ENCODE peak calls at places on chromosomes 3 and 15, in six cellular contexts. B, H, Z, A, K and V are unnamed samples.

GRCh38 chr3:167166594-167167253 is 213.4 kb downstream of the ZBBX start:
- DNase-seq in B (no peak), H (no peak), Z (no peak), A (no peak), K (no peak), V (no peak)

GRCh38 chr3:113623827-113624226 is 72.6 kb downstream of the USF3 start:
- DNase-seq in B (no peak), H (no peak), Z (no peak), A (no peak), K (no peak), V (no peak)

GRCh38 chr3:115581347-115582135 is 41.8 kb upstream of the GAP43 start:
- DNase-seq in B (no peak), H (no peak), Z (no peak), A (no peak), K (peak; percentile 36), V (no peak)

GRCh38 chr15:74674161-74674560 is 21.7 kb downstream of the EDC3 start:
- DNase-seq in B (no peak), H (no peak), Z (no peak), A (no peak), K (no peak), V (no peak)

GRCh38 chr3:102207173-102207572 is 227.6 kb upstream of the ZPLD1 start:
- DNase-seq in B (no peak), H (no peak), Z (no peak), A (no peak), K (no peak), V (no peak)

GRCh38 chr15:29223640-29224039 is 46.0 kb downstream of the NSMCE3 start:
- DNase-seq in B (no peak), H (no peak), Z (no peak), A (no peak), K (no peak), V (no peak)

GRCh38 chr15:92076536-92076935 is 223.0 kb downstream of the SLCO3A1 start:
- DNase-seq in B (no peak), H (no peak), Z (no peak), A (no peak), K (no peak), V (no peak)

GRCh38 chr15:39719109-39719508 is 63.5 kb downstream of the FSIP1 start:
- DNase-seq in B (no peak), H (no peak), Z (no peak), A (no peak), K (no peak), V (no peak)

GRCh38 chr3:48599077-48599501 is 4.0 kb upstream of the COL7A1 start:
- DNase-seq in B (no peak), H (no peak), Z (no peak), A (no peak), K (no peak), V (no peak)

GRCh38 chr3:50627407-50628051 is 10.6 kb downstream of the MAPKAPK3 start:
- DNase-seq in B (no peak), H (no peak), Z (peak; percentile 41), A (no peak), K (peak; percentile 93), V (no peak)

GRCh38 chr15:48395532-48396011 is 64.3 kb downstream of the DUT start:
- DNase-seq in B (no peak), H (no peak), Z (no peak), A (no peak), K (peak; percentile 83), V (no peak)

GRCh38 chr3:39990532-39990931 is 181.1 kb downstream of the MYRIP start:
- DNase-seq in B (no peak), H (no peak), Z (peak; percentile 22), A (no peak), K (peak; percentile 71), V (no peak)

GRCh38 chr3:105842449-105842848 is 26.4 kb downstream of the CBLB start:
- DNase-seq in B (no peak), H (no peak), Z (no peak), A (no peak), K (no peak), V (no peak)

GRCh38 chr3:114408763-114409162 is 114.9 kb downstream of the TIGIT start:
- DNase-seq in B (no peak), H (no peak), Z (no peak), A (no peak), K (no peak), V (no peak)

GRCh38 chr15:56254270-56254669 is 10.6 kb upstream of the RFX7 start:
- DNase-seq in B (no peak), H (no peak), Z (no peak), A (no peak), K (no peak), V (no peak)

GRCh38 chr15:67857220-67857619 is 17.4 kb upstream of the RNU6-1 start:
- DNase-seq in B (no peak), H (no peak), Z (no peak), A (no peak), K (no peak), V (no peak)

GRCh38 chr3:195906865-195907729 is 1.3 kb downstream of the TNK2 start:
- DNase-seq in B (peak; percentile 51), H (no peak), Z (peak; percentile 76), A (peak; percentile 68), K (no peak), V (no peak)

GRCh38 chr15:72201346-72202029 is 3.9 kb upstream of the GRAMD2A start:
- DNase-seq in B (no peak), H (no peak), Z (no peak), A (no peak), K (no peak), V (no peak)

GRCh38 chr15:42035362-42035761 is 14.5 kb upstream of the PLA2G4E start:
- DNase-seq in B (no peak), H (no peak), Z (peak; percentile 29), A (no peak), K (peak; percentile 62), V (no peak)

GRCh38 chr3:40137586-40138295 is 171.8 kb upstream of the EIF1B start:
- DNase-seq in B (no peak), H (no peak), Z (no peak), A (no peak), K (peak; percentile 93), V (no peak)

GRCh38 chr3:61997112-61997511 is 376.2 kb downstream of the FEZF2 start:
- DNase-seq in B (no peak), H (no peak), Z (no peak), A (no peak), K (peak; percentile 27), V (no peak)

GRCh38 chr15:66648588-66648987 is 53.4 kb upstream of the SMAD6 start:
- DNase-seq in B (no peak), H (no peak), Z (no peak), A (no peak), K (no peak), V (no peak)

GRCh38 chr3:156633335-156633734 is 41.1 kb upstream of the TIPARP start:
- DNase-seq in B (no peak), H (no peak), Z (no peak), A (no peak), K (peak; percentile 45), V (no peak)

GRCh38 chr15:75843618-75844610 is 667 bp downstream of the UBE2Q2 start:
- DNase-seq in B (peak; percentile 25), H (peak; percentile 24), Z (peak; percentile 60), A (peak; percentile 38), K (peak; percentile 58), V (peak; percentile 27)

GRCh38 chr3:157559401-157559800 is 56.2 kb upstream of the VEPH1 start:
- DNase-seq in B (no peak), H (no peak), Z (no peak), A (no peak), K (peak; percentile 11), V (no peak)

GRCh38 chr3:32249184-32249782 is 10.8 kb downstream of the CMTM8 start:
- DNase-seq in B (no peak), H (no peak), Z (no peak), A (no peak), K (peak; percentile 90), V (no peak)

GRCh38 chr3:43316783-43317460 is 30.6 kb downstream of the SNRK start:
- DNase-seq in B (no peak), H (no peak), Z (no peak), A (no peak), K (no peak), V (no peak)